ENCODE peak calls at places on chromosomes 11 and 22, in four cellular contexts. X is A549, V is K562, J is HepG2. Y is an unnamed sample.

GRCh38 chr11:131579932-131580387 is 209.5 kb downstream of the NTM start:
- DNase-seq in J (peak; percentile 7), V (peak; percentile 32), X (peak; percentile 12), Y (no peak)

GRCh38 chr22:44968736-44969135 is 41.1 kb downstream of the PHF21B start:
- DNase-seq in J (no peak), X (no peak), V (peak; percentile 10), Y (no peak)

GRCh38 chr22:37989146-37990045 is 5.0 kb upstream of the SOX10 start:
- DNase-seq in X (no peak), V (no peak), J (no peak), Y (no peak)

GRCh38 chr11:19680824-19681368 is 31.7 kb upstream of the NAV2 start:
- DNase-seq in V (no peak), X (no peak), J (no peak), Y (no peak)

GRCh38 chr22:40890881-40891280 is 29.0 kb upstream of the DNAJB7 start:
- DNase-seq in X (no peak), J (no peak), V (no peak), Y (no peak)

GRCh38 chr22:23678133-23678532 is 12.7 kb upstream of the RGL4 start:
- DNase-seq in J (no peak), V (no peak), X (no peak), Y (no peak)

GRCh38 chr11:77698896-77699295 is 61.3 kb upstream of the CLNS1A start:
- DNase-seq in X (no peak), J (no peak), V (no peak), Y (no peak)

GRCh38 chr11:37710031-37710430 is 1112.0 kb upstream of the RAG2 start:
- DNase-seq in V (no peak), X (no peak), J (no peak), Y (no peak)

GRCh38 chr11:396511-396947 is 2.5 kb downstream of the PKP3 start:
- DNase-seq in V (no peak), X (peak; percentile 78), J (peak; percentile 60), Y (no peak)

GRCh38 chr11:31141804-31142203 is 227.7 kb downstream of the DCDC1 start:
- DNase-seq in X (no peak), J (no peak), V (no peak), Y (no peak)

GRCh38 chr22:29917052-29917902 is 34.3 kb downstream of the MTMR3 start:
- DNase-seq in V (no peak), X (no peak), J (peak; percentile 57), Y (no peak)
- TF ChIP-seq PHF8 in V (no peak), X (no peak), J (no peak), Y (no peak)

GRCh38 chr11:36427876-36428275 is 82.2 kb downstream of the TRAF6 start:
- DNase-seq in J (no peak), V (no peak), X (no peak), Y (no peak)

GRCh38 chr11:36432747-36433146 is 77.3 kb downstream of the TRAF6 start:
- DNase-seq in V (no peak), X (no peak), J (no peak), Y (no peak)

GRCh38 chr11:36432093-36432469 is 78.0 kb downstream of the TRAF6 start:
- DNase-seq in J (no peak), X (no peak), V (no peak), Y (no peak)

GRCh38 chr11:36433896-36434295 is 76.2 kb downstream of the TRAF6 start:
- DNase-seq in J (no peak), V (no peak), X (no peak), Y (no peak)

GRCh38 chr11:36431429-36432092 is 78.5 kb downstream of the TRAF6 start:
- DNase-seq in J (peak; percentile 39), X (peak; percentile 86), V (peak; percentile 32), Y (no peak)
- TF ChIP-seq PHF8 in J (no peak), X (no peak), V (no peak), Y (no peak)

DNA sequence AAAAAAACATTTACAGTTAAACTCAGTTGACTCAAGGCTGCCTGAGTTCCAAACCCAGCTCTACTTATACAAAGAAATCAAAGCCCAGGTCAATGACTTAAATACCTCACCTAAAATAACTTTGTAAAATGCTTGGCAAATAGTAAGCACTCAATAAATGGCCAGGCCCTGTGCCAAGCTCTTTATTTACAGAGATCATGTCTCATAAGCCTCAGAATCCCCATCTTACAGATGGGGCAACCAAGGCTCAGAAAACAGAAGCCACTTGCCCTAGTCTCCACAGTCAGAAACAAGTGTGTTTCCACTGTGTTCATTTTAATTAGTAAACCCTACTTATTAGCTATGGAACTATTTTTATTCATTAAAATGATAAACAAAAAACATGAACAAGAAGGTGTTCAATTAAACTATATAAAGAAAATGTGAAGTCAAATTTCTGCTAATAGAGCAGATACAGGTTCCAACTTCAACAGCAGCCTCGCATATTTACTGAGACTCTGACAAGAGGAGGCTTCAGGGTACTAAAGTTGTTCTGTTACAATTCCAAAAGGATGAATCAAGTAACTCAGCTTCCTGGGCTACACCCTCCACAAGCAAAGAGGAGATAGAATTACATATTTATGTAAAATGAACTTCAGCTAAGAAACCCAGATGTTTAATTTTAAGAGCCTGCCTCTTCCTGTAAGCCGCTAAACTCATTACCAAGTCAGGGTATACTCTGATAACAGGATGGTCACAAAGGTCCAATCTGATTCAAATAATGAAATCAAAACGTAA is 30.7 kb upstream of the TTC28 start:
- DNase-seq in V (no peak), J (peak; percentile 13), X (peak; percentile 47), Y (no peak)
- TF ChIP-seq PHF8 in V (no peak), J (no peak), X (no peak), Y (no peak)

GRCh38 chr11:33291004-33291777 is 34.0 kb downstream of the HIPK3 start:
- DNase-seq in J (no peak), X (peak; percentile 43), V (no peak), Y (no peak)
- TF ChIP-seq PHF8 in J (no peak), X (no peak), V (no peak), Y (no peak)

DNA sequence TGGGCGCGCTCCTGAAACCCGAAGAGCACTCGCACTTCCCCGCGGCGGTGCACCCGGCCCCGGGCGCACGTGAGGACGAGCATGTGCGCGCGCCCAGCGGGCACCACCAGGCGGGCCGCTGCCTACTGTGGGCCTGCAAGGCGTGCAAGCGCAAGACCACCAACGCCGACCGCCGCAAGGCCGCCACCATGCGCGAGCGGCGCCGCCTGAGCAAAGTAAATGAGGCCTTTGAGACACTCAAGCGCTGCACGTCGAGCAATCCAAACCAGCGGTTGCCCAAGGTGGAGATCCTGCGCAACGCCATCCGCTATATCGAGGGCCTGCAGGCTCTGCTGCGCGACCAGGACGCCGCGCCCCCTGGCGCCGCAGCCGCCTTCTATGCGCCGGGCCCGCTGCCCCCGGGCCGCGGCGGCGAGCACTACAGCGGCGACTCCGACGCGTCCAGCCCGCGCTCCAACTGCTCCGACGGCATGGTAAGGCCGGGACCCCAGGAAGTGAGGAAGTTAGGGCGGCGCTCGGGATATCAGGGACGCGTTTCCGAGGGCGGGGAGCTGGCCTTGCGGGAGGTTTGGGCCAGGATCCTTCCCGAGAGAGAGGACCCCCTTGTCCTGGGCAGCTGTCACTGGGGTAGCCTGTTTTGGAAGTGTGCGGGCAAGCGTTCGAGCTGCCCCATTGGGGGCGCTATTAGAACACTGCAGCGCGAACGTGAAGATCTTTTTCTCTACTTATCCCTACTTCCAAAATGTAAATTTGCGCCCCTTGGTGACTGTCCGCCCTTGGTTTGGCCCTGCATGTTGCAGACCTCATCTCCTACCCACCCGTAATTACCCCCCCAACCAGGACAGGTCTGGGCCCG is 797 bp downstream of the MYOD1 start:
- DNase-seq in V (no peak), X (peak; percentile 34), J (no peak), Y (peak; percentile 81)
- TF ChIP-seq PHF8 in V (no peak), X (no peak), J (no peak), Y (no peak)

GRCh38 chr22:19706661-19707151 is 7.6 kb upstream of the SEPTIN5 start:
- DNase-seq in J (no peak), X (no peak), V (no peak), Y (no peak)
- TF ChIP-seq PHF8 in J (no peak), X (no peak), V (no peak), Y (no peak)

GRCh38 chr11:111938687-111939160 is 1.6 kb downstream of the DIXDC1 start:
- DNase-seq in X (no peak), J (peak; percentile 76), V (no peak), Y (no peak)
- TF ChIP-seq PHF8 in X (no peak), J (no peak), V (no peak), Y (no peak)

GRCh38 chr22:42324991-42325710 is 54.7 kb upstream of the TCF20 start:
- DNase-seq in X (no peak), J (no peak), V (no peak), Y (no peak)
- TF ChIP-seq PHF8 in X (no peak), J (no peak), V (no peak), Y (no peak)

Y was measured in H1.